ENCODE peak calls at places on chromosomes 1 and 21, in ten cellular contexts. One of them, this sample, is unnamed.

GRCh38 chr1:210700511-210700910 is 371.8 kb downstream of the HHAT start:
- DNase-seq in mammary epithelial cell: no peak
- DNase-seq in uterus: no peak
- DNase-seq in spleen: no peak
- DNase-seq in PC-3: no peak
- DNase-seq in dorsolateral prefrontal cortex: no peak
- DNase-seq in pancreas: no peak
- DNase-seq in A549: no peak
- DNase-seq in stomach: no peak
- DNase-seq in brain microvascular endothelial cell: no peak
- DNase-seq in this sample: no peak

GRCh38 chr1:39268906-39269305 is 64.4 kb downstream of the MACF1 start:
- DNase-seq in mammary epithelial cell: peak; percentile 73
- DNase-seq in uterus: no peak
- DNase-seq in spleen: no peak
- DNase-seq in PC-3: no peak
- DNase-seq in dorsolateral prefrontal cortex: no peak
- DNase-seq in pancreas: no peak
- DNase-seq in A549: no peak
- DNase-seq in stomach: no peak
- DNase-seq in brain microvascular endothelial cell: no peak
- DNase-seq in this sample: no peak

GRCh38 chr1:174221681-174222080 is 62.4 kb downstream of the RABGAP1L start:
- DNase-seq in mammary epithelial cell: peak; percentile 8
- DNase-seq in uterus: no peak
- DNase-seq in spleen: no peak
- DNase-seq in PC-3: no peak
- DNase-seq in dorsolateral prefrontal cortex: no peak
- DNase-seq in pancreas: no peak
- DNase-seq in A549: no peak
- DNase-seq in stomach: no peak
- DNase-seq in brain microvascular endothelial cell: no peak
- DNase-seq in this sample: no peak

GRCh38 chr1:104195395-104195794 is 445.7 kb downstream of the AMY1C start:
- DNase-seq in mammary epithelial cell: peak; percentile 13
- DNase-seq in uterus: no peak
- DNase-seq in spleen: no peak
- DNase-seq in PC-3: peak; percentile 63
- DNase-seq in dorsolateral prefrontal cortex: no peak
- DNase-seq in pancreas: no peak
- DNase-seq in A549: no peak
- DNase-seq in stomach: no peak
- DNase-seq in brain microvascular endothelial cell: no peak
- DNase-seq in this sample: no peak

GRCh38 chr1:210099921-210100320 is 132.7 kb upstream of the SERTAD4 start:
- DNase-seq in mammary epithelial cell: no peak
- DNase-seq in uterus: no peak
- DNase-seq in spleen: no peak
- DNase-seq in PC-3: no peak
- DNase-seq in dorsolateral prefrontal cortex: no peak
- DNase-seq in pancreas: no peak
- DNase-seq in A549: no peak
- DNase-seq in stomach: no peak
- DNase-seq in brain microvascular endothelial cell: no peak
- DNase-seq in this sample: no peak

GRCh38 chr1:95994643-95995042 is 726.9 kb upstream of the PTBP2 start:
- DNase-seq in mammary epithelial cell: no peak
- DNase-seq in uterus: no peak
- DNase-seq in spleen: no peak
- DNase-seq in PC-3: no peak
- DNase-seq in dorsolateral prefrontal cortex: no peak
- DNase-seq in pancreas: no peak
- DNase-seq in A549: no peak
- DNase-seq in stomach: no peak
- DNase-seq in brain microvascular endothelial cell: no peak
- DNase-seq in this sample: no peak

GRCh38 chr1:11940260-11940921 is 5.9 kb downstream of the PLOD1 start:
- DNase-seq in mammary epithelial cell: peak; percentile 43
- DNase-seq in uterus: no peak
- DNase-seq in spleen: no peak
- DNase-seq in PC-3: no peak
- DNase-seq in dorsolateral prefrontal cortex: peak; percentile 79
- DNase-seq in pancreas: peak; percentile 39
- DNase-seq in A549: no peak
- DNase-seq in stomach: no peak
- DNase-seq in brain microvascular endothelial cell: no peak
- DNase-seq in this sample: no peak

GRCh38 chr1:234102591-234102990 is 198.1 kb downstream of the SLC35F3 start:
- DNase-seq in mammary epithelial cell: no peak
- DNase-seq in uterus: peak; percentile 15
- DNase-seq in spleen: no peak
- DNase-seq in PC-3: no peak
- DNase-seq in dorsolateral prefrontal cortex: no peak
- DNase-seq in pancreas: no peak
- DNase-seq in A549: no peak
- DNase-seq in stomach: no peak
- DNase-seq in brain microvascular endothelial cell: no peak
- DNase-seq in this sample: no peak

GRCh38 chr21:9760398-9761074 is 760.8 kb upstream of the TPTE start:
- DNase-seq in mammary epithelial cell: no peak
- DNase-seq in uterus: no peak
- DNase-seq in spleen: no peak
- DNase-seq in PC-3: no peak
- DNase-seq in dorsolateral prefrontal cortex: no peak
- DNase-seq in pancreas: no peak
- DNase-seq in A549: no peak
- DNase-seq in stomach: no peak
- DNase-seq in brain microvascular endothelial cell: no peak
- DNase-seq in this sample: no peak
- TF ChIP-seq CTCF in mammary epithelial cell: no peak
- TF ChIP-seq CTCF in uterus: no peak
- TF ChIP-seq CTCF in spleen: no peak
- TF ChIP-seq CTCF in PC-3: no peak
- TF ChIP-seq CTCF in dorsolateral prefrontal cortex: no peak
- TF ChIP-seq CTCF in pancreas: no peak
- TF ChIP-seq CTCF in A549: no peak
- TF ChIP-seq CTCF in stomach: no peak
- TF ChIP-seq CTCF in brain microvascular endothelial cell: no peak
- TF ChIP-seq CTCF in this sample: no peak

GRCh38 chr1:165408518-165408917 is 36.4 kb downstream of the RXRG start:
- DNase-seq in mammary epithelial cell: peak; percentile 30
- DNase-seq in uterus: no peak
- DNase-seq in spleen: no peak
- DNase-seq in PC-3: peak; percentile 71
- DNase-seq in dorsolateral prefrontal cortex: no peak
- DNase-seq in pancreas: peak; percentile 8
- DNase-seq in A549: peak; percentile 57
- DNase-seq in stomach: peak; percentile 32
- DNase-seq in brain microvascular endothelial cell: peak; percentile 20
- DNase-seq in this sample: no peak

GRCh38 chr1:165409957-165410356 is 35.0 kb downstream of the RXRG start:
- DNase-seq in mammary epithelial cell: no peak
- DNase-seq in uterus: no peak
- DNase-seq in spleen: no peak
- DNase-seq in PC-3: no peak
- DNase-seq in dorsolateral prefrontal cortex: no peak
- DNase-seq in pancreas: no peak
- DNase-seq in A549: no peak
- DNase-seq in stomach: no peak
- DNase-seq in brain microvascular endothelial cell: no peak
- DNase-seq in this sample: no peak

GRCh38 chr1:165414620-165415019 is 30.3 kb downstream of the RXRG start:
- DNase-seq in mammary epithelial cell: no peak
- DNase-seq in uterus: no peak
- DNase-seq in spleen: no peak
- DNase-seq in PC-3: no peak
- DNase-seq in dorsolateral prefrontal cortex: no peak
- DNase-seq in pancreas: no peak
- DNase-seq in A549: no peak
- DNase-seq in stomach: no peak
- DNase-seq in brain microvascular endothelial cell: no peak
- DNase-seq in this sample: no peak

GRCh38 chr1:165415068-165415467 is 29.9 kb downstream of the RXRG start:
- DNase-seq in mammary epithelial cell: no peak
- DNase-seq in uterus: no peak
- DNase-seq in spleen: no peak
- DNase-seq in PC-3: no peak
- DNase-seq in dorsolateral prefrontal cortex: no peak
- DNase-seq in pancreas: no peak
- DNase-seq in A549: no peak
- DNase-seq in stomach: no peak
- DNase-seq in brain microvascular endothelial cell: no peak
- DNase-seq in this sample: no peak

GRCh38 chr1:165411396-165411795 is 33.5 kb downstream of the RXRG start:
- DNase-seq in mammary epithelial cell: no peak
- DNase-seq in uterus: no peak
- DNase-seq in spleen: no peak
- DNase-seq in PC-3: no peak
- DNase-seq in dorsolateral prefrontal cortex: no peak
- DNase-seq in pancreas: no peak
- DNase-seq in A549: no peak
- DNase-seq in stomach: no peak
- DNase-seq in brain microvascular endothelial cell: no peak
- DNase-seq in this sample: no peak
- H3K27ac ChIP-seq in mammary epithelial cell: no peak overlapping the region
- H3K27ac ChIP-seq in uterus: no peak overlapping the region
- H3K27ac ChIP-seq in spleen: no peak overlapping the region
- H3K27ac ChIP-seq in PC-3: no peak overlapping the region
- H3K27ac ChIP-seq in dorsolateral prefrontal cortex: no peak overlapping the region
- H3K27ac ChIP-seq in pancreas: no peak overlapping the region
- H3K27ac ChIP-seq in A549: no peak overlapping the region
- H3K27ac ChIP-seq in stomach: no peak overlapping the region
- H3K27ac ChIP-seq in brain microvascular endothelial cell: no peak overlapping the region
- H3K27ac ChIP-seq in this sample: no peak overlapping the region

GRCh38 chr1:1470626-1471388 is 758 bp upstream of the ATAD3B start:
- DNase-seq in mammary epithelial cell: peak; percentile 39
- DNase-seq in uterus: no peak
- DNase-seq in spleen: no peak
- DNase-seq in PC-3: peak; percentile 56
- DNase-seq in dorsolateral prefrontal cortex: no peak
- DNase-seq in pancreas: peak; percentile 30
- DNase-seq in A549: no peak
- DNase-seq in stomach: no peak
- DNase-seq in brain microvascular endothelial cell: no peak
- DNase-seq in this sample: no peak

GRCh38 chr1:1477206-1477605 is 5.6 kb downstream of the ATAD3B start:
- DNase-seq in mammary epithelial cell: no peak
- DNase-seq in uterus: no peak
- DNase-seq in spleen: no peak
- DNase-seq in PC-3: no peak
- DNase-seq in dorsolateral prefrontal cortex: no peak
- DNase-seq in pancreas: no peak
- DNase-seq in A549: no peak
- DNase-seq in stomach: no peak
- DNase-seq in brain microvascular endothelial cell: no peak
- DNase-seq in this sample: no peak

DNA sequence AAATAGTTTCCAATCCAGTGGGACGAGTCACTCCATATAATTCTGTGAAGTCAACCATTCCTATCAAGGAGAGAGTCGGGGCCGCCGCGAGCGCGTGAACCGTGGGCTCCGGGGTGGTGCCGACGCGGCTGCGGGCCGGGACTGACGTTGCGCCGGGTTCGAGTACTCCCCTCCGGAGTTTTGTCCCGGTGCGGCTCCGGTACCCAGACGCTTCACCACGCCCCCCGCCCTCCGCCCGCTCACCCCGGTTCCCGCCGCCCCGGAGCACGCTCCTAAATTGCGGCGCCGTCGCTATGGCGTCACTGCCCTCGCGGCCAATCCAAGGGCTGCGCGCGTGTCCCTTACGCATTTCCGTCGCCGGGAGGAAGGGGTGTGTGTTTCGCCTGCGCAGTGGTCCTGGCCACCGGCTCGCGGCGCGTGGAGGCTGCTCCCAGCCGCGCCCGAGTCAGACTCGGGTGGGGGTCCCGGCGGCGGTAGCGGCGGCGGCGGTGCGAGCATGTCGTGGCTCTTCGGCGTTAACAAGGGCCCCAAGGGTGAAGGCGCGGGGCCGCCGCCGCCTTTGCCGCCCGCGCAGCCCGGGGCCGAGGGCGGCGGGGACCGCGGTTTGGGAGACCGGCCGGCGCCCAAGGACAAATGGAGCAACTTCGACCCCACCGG is at the start of gene ATAD3B:
- DNase-seq in mammary epithelial cell: peak; percentile 91
- DNase-seq in uterus: peak; percentile 82
- DNase-seq in spleen: peak; percentile 96
- DNase-seq in PC-3: peak; percentile 98
- DNase-seq in dorsolateral prefrontal cortex: peak; percentile 85
- DNase-seq in pancreas: peak; percentile 92
- DNase-seq in A549: no peak
- DNase-seq in stomach: peak; percentile 95
- DNase-seq in brain microvascular endothelial cell: peak; percentile 89
- DNase-seq in this sample: peak; percentile 35
- TF ChIP-seq CTCF in mammary epithelial cell: no peak
- TF ChIP-seq CTCF in uterus: no peak
- TF ChIP-seq CTCF in spleen: no peak
- TF ChIP-seq CTCF in PC-3: no peak
- TF ChIP-seq CTCF in dorsolateral prefrontal cortex: peak; percentile 27
- TF ChIP-seq CTCF in pancreas: no peak
- TF ChIP-seq CTCF in A549: no peak
- TF ChIP-seq CTCF in stomach: no peak
- TF ChIP-seq CTCF in brain microvascular endothelial cell: no peak
- TF ChIP-seq CTCF in this sample: no peak

GRCh38 chr1:23524163-23524562 is 6.9 kb downstream of the E2F2 start:
- DNase-seq in mammary epithelial cell: no peak
- DNase-seq in uterus: no peak
- DNase-seq in spleen: no peak
- DNase-seq in PC-3: peak; percentile 42
- DNase-seq in dorsolateral prefrontal cortex: no peak
- DNase-seq in pancreas: no peak
- DNase-seq in A549: no peak
- DNase-seq in stomach: no peak
- DNase-seq in brain microvascular endothelial cell: no peak
- DNase-seq in this sample: no peak

GRCh38 chr1:23526329-23527041 is 4.5 kb downstream of the E2F2 start:
- DNase-seq in mammary epithelial cell: no peak
- DNase-seq in uterus: no peak
- DNase-seq in spleen: no peak
- DNase-seq in PC-3: no peak
- DNase-seq in dorsolateral prefrontal cortex: no peak
- DNase-seq in pancreas: no peak
- DNase-seq in A549: no peak
- DNase-seq in stomach: no peak
- DNase-seq in brain microvascular endothelial cell: no peak
- DNase-seq in this sample: no peak

GRCh38 chr1:23525558-23526174 is 5.4 kb downstream of the E2F2 start:
- DNase-seq in mammary epithelial cell: no peak
- DNase-seq in uterus: no peak
- DNase-seq in spleen: no peak
- DNase-seq in PC-3: no peak
- DNase-seq in dorsolateral prefrontal cortex: no peak
- DNase-seq in pancreas: no peak
- DNase-seq in A549: no peak
- DNase-seq in stomach: no peak
- DNase-seq in brain microvascular endothelial cell: no peak
- DNase-seq in this sample: no peak

GRCh38 chr1:23522244-23523013 is 8.6 kb downstream of the E2F2 start:
- DNase-seq in mammary epithelial cell: no peak
- DNase-seq in uterus: no peak
- DNase-seq in spleen: no peak
- DNase-seq in PC-3: peak; percentile 14
- DNase-seq in dorsolateral prefrontal cortex: no peak
- DNase-seq in pancreas: no peak
- DNase-seq in A549: no peak
- DNase-seq in stomach: no peak
- DNase-seq in brain microvascular endothelial cell: no peak
- DNase-seq in this sample: no peak

GRCh38 chr1:23524716-23525401 is 6.2 kb downstream of the E2F2 start:
- DNase-seq in mammary epithelial cell: no peak
- DNase-seq in uterus: no peak
- DNase-seq in spleen: peak; percentile 87
- DNase-seq in PC-3: peak; percentile 22
- DNase-seq in dorsolateral prefrontal cortex: no peak
- DNase-seq in pancreas: no peak
- DNase-seq in A549: no peak
- DNase-seq in stomach: peak; percentile 65
- DNase-seq in brain microvascular endothelial cell: no peak
- DNase-seq in this sample: no peak
- H3K27ac ChIP-seq in mammary epithelial cell: no peak overlapping the region
- H3K27ac ChIP-seq in uterus: no peak overlapping the region
- H3K27ac ChIP-seq in spleen: peak overlapping the region; percentile 70
- H3K27ac ChIP-seq in PC-3: peak overlapping the region; percentile 51
- H3K27ac ChIP-seq in dorsolateral prefrontal cortex: no peak overlapping the region
- H3K27ac ChIP-seq in pancreas: no peak overlapping the region
- H3K27ac ChIP-seq in A549: peak overlapping the region; percentile 67
- H3K27ac ChIP-seq in stomach: peak overlapping the region; percentile 43
- H3K27ac ChIP-seq in brain microvascular endothelial cell: no peak overlapping the region
- H3K27ac ChIP-seq in this sample: no peak overlapping the region

This sample was measured in keratinocyte.